ENCODE peak calls at places on chromosomes 11 and 22, in six cellular contexts. Z is MM.1S, Q is left ventricle myocardium inferior, N is HCT116, H is uterus, L is psoas muscle. I is an unnamed sample.

GRCh38 chr11:62671272-62671603 is 235 bp upstream of the UQCC3 start:
- DNase-seq in Z (no peak), Q (no peak), N (no peak), H (no peak), L (no peak), I (peak)

GRCh38 chr11:123579482-123579812 is 75.0 kb downstream of the SCN3B start:
- DNase-seq in Z (no peak), Q (no peak), N (no peak), H (no peak), L (no peak), I (no peak)

GRCh38 chr11:129372609-129373488 is 2.8 kb upstream of the BARX2 start:
- DNase-seq in Z (no peak), Q (no peak), N (no peak), H (no peak), L (peak), I (no peak)

GRCh38 chr11:26247340-26247739 is 84.6 kb upstream of the ANO3 start:
- DNase-seq in Z (no peak), Q (no peak), N (no peak), H (no peak), L (no peak), I (no peak)

GRCh38 chr11:70522613-70523311 is 124.4 kb downstream of the CTTN start:
- DNase-seq in Z (peak), Q (no peak), N (no peak), H (no peak), L (no peak), I (peak)

GRCh38 chr11:95415837-95416288 is 184.9 kb upstream of the SESN3 start:
- DNase-seq in Z (no peak), Q (no peak), N (no peak), H (no peak), L (no peak), I (no peak)

GRCh38 chr22:31707519-31707918 is 42.4 kb downstream of the PRR14L start:
- DNase-seq in Z (no peak), Q (no peak), N (no peak), H (no peak), L (no peak), I (no peak)

GRCh38 chr11:135061166-135061565 is 649.1 kb upstream of the B3GAT1 start:
- DNase-seq in Z (no peak), Q (no peak), N (no peak), H (no peak), L (no peak), I (no peak)

GRCh38 chr11:134845474-134846435 is 433.7 kb upstream of the B3GAT1 start:
- DNase-seq in Z (no peak), Q (no peak), N (no peak), H (no peak), L (no peak), I (no peak)

GRCh38 chr11:44863231-44863630 is 87.5 kb downstream of the TP53I11 start:
- DNase-seq in Z (no peak), Q (no peak), N (no peak), H (no peak), L (no peak), I (no peak)

GRCh38 chr22:43476341-43476740 is 64.5 kb downstream of the MPPED1 start:
- DNase-seq in Z (no peak), Q (no peak), N (no peak), H (no peak), L (no peak), I (peak)

GRCh38 chr22:45905924-45906865 is 70.8 kb downstream of the WNT7B start:
- DNase-seq in Z (no peak), Q (peak), N (no peak), H (no peak), L (no peak), I (no peak)

GRCh38 chr11:36023922-36024321 is 80.1 kb downstream of the LDLRAD3 start:
- DNase-seq in Z (no peak), Q (no peak), N (no peak), H (no peak), L (no peak), I (no peak)

GRCh38 chr11:132640952-132641351 is 891.3 kb downstream of the OPCML start:
- DNase-seq in Z (no peak), Q (no peak), N (no peak), H (no peak), L (no peak), I (no peak)

GRCh38 chr22:43185860-43186261 is 1.1 kb downstream of the TTLL12 start:
- DNase-seq in Z (peak), Q (peak), N (peak), H (peak), L (peak), I (peak)

GRCh38 chr22:38311331-38311635 is 6.0 kb downstream of the CSNK1E start:
- DNase-seq in Z (peak), Q (no peak), N (no peak), H (no peak), L (no peak), I (peak)

GRCh38 chr11:83520849-83521248 is 234.7 kb upstream of the CCDC90B start:
- DNase-seq in Z (no peak), Q (no peak), N (no peak), H (no peak), L (no peak), I (no peak)

GRCh38 chr11:83523676-83524075 is 237.5 kb upstream of the CCDC90B start:
- DNase-seq in Z (no peak), Q (no peak), N (no peak), H (no peak), L (no peak), I (peak)

DNA sequence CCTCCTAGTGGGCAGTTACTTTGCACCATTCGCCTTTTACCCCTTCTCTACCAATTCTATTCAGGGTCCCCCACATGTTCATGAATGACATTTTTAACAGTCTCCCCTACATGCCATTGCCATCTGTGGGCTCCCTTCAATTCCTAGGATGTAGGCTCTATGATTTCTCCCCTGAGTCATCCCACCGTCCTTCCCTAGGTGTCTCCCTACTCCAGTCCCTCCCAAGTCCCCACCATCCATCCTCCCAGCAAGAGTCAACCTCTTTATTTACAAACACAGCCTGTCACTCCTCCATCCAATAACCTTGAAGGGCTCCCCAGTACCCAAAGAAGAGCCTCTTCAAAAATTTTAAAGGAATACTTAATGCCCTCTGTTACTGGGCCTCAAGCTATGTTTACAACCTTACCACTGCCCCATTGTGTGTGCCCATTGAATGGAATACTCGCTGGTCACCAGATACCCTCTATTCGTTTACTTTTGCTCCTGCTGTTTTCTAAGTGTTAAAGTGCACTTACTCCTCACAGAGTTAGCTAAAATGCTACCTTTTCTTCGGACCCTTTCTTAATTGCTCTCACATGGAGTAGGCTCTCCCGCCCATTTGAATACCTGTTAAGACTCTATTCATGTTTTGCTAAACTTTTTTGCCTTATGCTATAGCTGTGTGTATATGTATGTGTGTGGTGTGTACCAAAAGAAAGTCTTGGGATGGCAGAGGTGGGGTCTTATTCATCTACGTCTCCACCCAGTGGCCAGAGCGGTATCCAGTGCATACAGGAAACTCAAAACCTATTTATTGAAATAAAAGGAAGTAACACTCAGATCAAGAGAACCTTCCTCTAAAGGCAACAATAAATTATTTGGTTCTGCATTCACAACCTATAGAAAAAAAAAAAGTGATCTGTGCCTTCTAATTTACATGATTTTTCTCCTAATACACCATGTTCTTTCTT is 235.8 kb upstream of the CCDC90B start:
- DNase-seq in Z (no peak), Q (no peak), N (no peak), H (no peak), L (no peak), I (peak)
- TF ChIP-seq CTCF in Z (no peak), Q (peak), N (peak), H (no peak), L (no peak), I (peak)

GRCh38 chr11:117817213-117818035 is 7.1 kb downstream of the FXYD2 start:
- DNase-seq in Z (peak), Q (peak), N (peak), H (peak), L (peak), I (peak)

GRCh38 chr11:117818036-117818858 is 6.3 kb downstream of the FXYD2 start:
- DNase-seq in Z (no peak), Q (no peak), N (no peak), H (no peak), L (no peak), I (peak)

GRCh38 chr11:117815262-117815803 is 9.2 kb downstream of the FXYD2 start:
- DNase-seq in Z (peak), Q (no peak), N (no peak), H (no peak), L (no peak), I (peak)

GRCh38 chr11:117816151-117816741 is 8.3 kb downstream of the FXYD2 start:
- DNase-seq in Z (no peak), Q (no peak), N (no peak), H (peak), L (peak), I (peak)

DNA sequence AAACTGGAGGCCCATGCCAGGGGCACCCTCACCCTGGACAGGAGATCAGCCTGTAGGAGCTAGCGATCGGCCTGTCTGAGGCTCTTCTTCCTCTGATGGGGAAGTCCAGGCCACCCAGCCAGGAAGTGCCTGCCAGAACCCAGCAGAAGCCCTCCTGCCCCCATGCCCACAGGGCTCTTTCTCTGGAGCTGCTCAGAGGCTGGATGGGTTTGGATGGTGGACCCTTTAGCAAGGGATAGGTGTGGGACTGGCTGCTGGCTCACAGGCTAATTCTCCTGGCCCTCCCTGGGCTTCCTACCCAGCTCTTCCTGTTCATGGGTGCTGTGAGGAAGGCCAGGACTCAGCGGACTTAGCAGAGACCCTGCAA is 7.7 kb downstream of the FXYD2 start:
- DNase-seq in Z (no peak), Q (no peak), N (no peak), H (no peak), L (no peak), I (peak)
- H3K4me3 ChIP-seq in Z (no peak), Q (peak), N (no peak), H (no peak), L (no peak), I (peak)

GRCh38 chr22:20957118-20957690 is 9.9 kb upstream of the AIFM3 start:
- DNase-seq in Z (no peak), Q (no peak), N (no peak), H (no peak), L (peak), I (peak)
- TF ChIP-seq CTCF in Z (no peak), Q (no peak), N (no peak), H (no peak), L (no peak), I (no peak)

DNA sequence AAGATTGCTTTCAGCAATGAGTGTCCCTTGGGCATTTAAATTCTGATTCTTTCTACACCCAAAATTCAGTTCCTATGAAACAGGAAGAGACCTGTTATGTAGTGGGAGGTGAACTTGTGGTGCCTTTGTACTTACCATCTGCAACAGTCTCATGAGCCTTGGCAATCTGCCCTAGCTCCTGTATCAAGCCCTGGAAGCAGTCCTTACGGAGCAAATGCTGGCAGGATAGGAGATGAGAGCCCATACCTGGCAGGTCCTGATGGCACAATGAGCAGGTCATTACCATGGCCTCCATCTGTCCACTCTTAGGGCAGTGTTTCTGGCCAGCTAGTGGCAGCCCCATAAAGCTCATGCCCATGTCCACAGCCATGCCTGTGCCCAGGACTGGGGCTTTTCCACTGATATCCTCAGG is 10.8 kb downstream of the TRIM66 start:
- DNase-seq in Z (no peak), Q (no peak), N (no peak), H (peak), L (no peak), I (no peak)
- H3K4me3 ChIP-seq in Z (no peak), Q (no peak), N (no peak), H (no peak), L (no peak), I (no peak)

GRCh38 chr11:33736148-33736809 is at the start of gene CD59:
- DNase-seq in Z (peak), Q (peak), N (peak), H (peak), L (peak), I (peak)

GRCh38 chr11:33733978-33734377 is 2.2 kb downstream of the CD59 start:
- DNase-seq in Z (no peak), Q (no peak), N (no peak), H (no peak), L (no peak), I (no peak)

GRCh38 chr11:33735166-33735425 is 1.1 kb downstream of the CD59 start:
- DNase-seq in Z (no peak), Q (no peak), N (no peak), H (no peak), L (no peak), I (no peak)

GRCh38 chr11:33734441-33735165 is 1.6 kb downstream of the CD59 start:
- DNase-seq in Z (peak), Q (no peak), N (no peak), H (no peak), L (peak), I (no peak)

DNA sequence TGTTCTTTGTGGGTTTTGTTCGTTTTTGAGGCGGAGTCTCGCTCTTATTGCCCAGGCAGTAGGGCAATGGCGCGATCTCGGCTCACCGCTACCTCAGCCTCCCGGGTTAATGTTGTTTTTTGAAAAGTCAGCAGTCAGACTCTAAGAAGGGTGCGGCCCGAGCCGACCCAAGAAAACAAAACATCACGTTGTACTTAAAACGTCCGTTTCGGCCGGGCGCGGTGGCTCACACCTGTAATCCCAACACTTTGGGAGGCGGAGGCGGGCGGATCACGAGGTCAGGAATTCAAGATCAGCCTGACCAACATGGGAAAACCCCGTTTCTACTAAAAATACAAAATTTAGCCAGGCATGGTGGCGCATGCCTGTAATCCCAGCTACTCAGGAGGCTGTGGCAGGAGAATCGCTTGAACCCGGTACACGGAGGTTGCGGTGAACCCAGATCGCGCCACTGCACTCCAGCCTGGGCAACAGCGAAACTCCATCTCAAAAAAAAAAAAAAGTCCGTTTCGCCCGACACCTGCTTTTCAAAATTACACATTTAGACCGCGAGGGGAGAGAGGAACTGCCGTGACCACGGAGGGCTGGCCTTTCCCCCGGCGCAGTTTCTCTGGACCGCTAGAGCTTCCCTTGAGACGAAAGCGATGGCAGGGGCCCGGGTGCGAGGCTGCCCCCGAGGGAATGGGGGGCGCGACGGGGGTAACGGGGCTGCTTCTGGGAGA is 636 bp downstream of the CD59 start:
- DNase-seq in Z (peak), Q (peak), N (no peak), H (no peak), L (no peak), I (peak)
- TF ChIP-seq CTCF in Z (no peak), Q (no peak), N (no peak), H (no peak), L (no peak), I (no peak)

GRCh38 chr22:47053013-47053864 is 290.8 kb downstream of the TBC1D22A start:
- DNase-seq in Z (no peak), Q (no peak), N (no peak), H (no peak), L (no peak), I (no peak)
- H3K4me3 ChIP-seq in Z (no peak), Q (no peak), N (no peak), H (no peak), L (no peak), I (no peak)